ENCODE peak calls at places on chromosomes 16 and 17, in ten cellular contexts. One of them, this sample, is unnamed.

GRCh38 chr17:44473367-44473766 is 29.8 kb downstream of the GPATCH8 start:
- DNase-seq in neural progenitor cell: no peak
- DNase-seq in HL-60: no peak
- DNase-seq in lower leg skin: no peak
- DNase-seq in breast epithelium: no peak
- DNase-seq in CD8-positive, alpha-beta T cell: no peak
- DNase-seq in gastrocnemius medialis: no peak
- DNase-seq in tibial nerve: no peak
- DNase-seq in PC-3: no peak
- DNase-seq in cardiac fibroblast: no peak
- DNase-seq in this sample: no peak

GRCh38 chr17:410674-411401 is 58.2 kb upstream of the RPH3AL start:
- DNase-seq in HL-60: no peak
- DNase-seq in PC-3: no peak
- DNase-seq in lower leg skin: no peak
- DNase-seq in tibial nerve: no peak
- DNase-seq in breast epithelium: no peak
- DNase-seq in neural progenitor cell: peak; percentile 56
- DNase-seq in gastrocnemius medialis: no peak
- DNase-seq in cardiac fibroblast: peak; percentile 11
- DNase-seq in CD8-positive, alpha-beta T cell: no peak
- DNase-seq in this sample: no peak

GRCh38 chr17:34443832-34444469 is 80.9 kb upstream of the CCL1 start:
- DNase-seq in gastrocnemius medialis: no peak
- DNase-seq in neural progenitor cell: peak; percentile 73
- DNase-seq in PC-3: peak; percentile 3
- DNase-seq in cardiac fibroblast: no peak
- DNase-seq in breast epithelium: no peak
- DNase-seq in HL-60: no peak
- DNase-seq in lower leg skin: no peak
- DNase-seq in CD8-positive, alpha-beta T cell: no peak
- DNase-seq in tibial nerve: no peak
- DNase-seq in this sample: no peak

GRCh38 chr16:74503412-74503811 is 82.1 kb upstream of the CLEC18B start:
- DNase-seq in breast epithelium: no peak
- DNase-seq in CD8-positive, alpha-beta T cell: no peak
- DNase-seq in gastrocnemius medialis: no peak
- DNase-seq in tibial nerve: no peak
- DNase-seq in neural progenitor cell: no peak
- DNase-seq in cardiac fibroblast: no peak
- DNase-seq in lower leg skin: no peak
- DNase-seq in HL-60: no peak
- DNase-seq in PC-3: no peak
- DNase-seq in this sample: no peak

GRCh38 chr17:14759325-14759724 is 458.4 kb downstream of the HS3ST3B1 start:
- DNase-seq in gastrocnemius medialis: no peak
- DNase-seq in lower leg skin: no peak
- DNase-seq in HL-60: no peak
- DNase-seq in tibial nerve: no peak
- DNase-seq in neural progenitor cell: no peak
- DNase-seq in breast epithelium: no peak
- DNase-seq in PC-3: no peak
- DNase-seq in cardiac fibroblast: no peak
- DNase-seq in CD8-positive, alpha-beta T cell: no peak
- DNase-seq in this sample: no peak

GRCh38 chr17:33674685-33675084 is 381.6 kb upstream of the ASIC2 start:
- DNase-seq in neural progenitor cell: peak; percentile 73
- DNase-seq in cardiac fibroblast: peak; percentile 65
- DNase-seq in gastrocnemius medialis: peak; percentile 22
- DNase-seq in lower leg skin: peak; percentile 56
- DNase-seq in PC-3: peak; percentile 52
- DNase-seq in tibial nerve: peak; percentile 68
- DNase-seq in CD8-positive, alpha-beta T cell: peak; percentile 18
- DNase-seq in HL-60: peak; percentile 28
- DNase-seq in breast epithelium: peak; percentile 46
- DNase-seq in this sample: no peak

GRCh38 chr17:76368545-76368944 is 14.8 kb upstream of the PRPSAP1 start:
- DNase-seq in HL-60: no peak
- DNase-seq in gastrocnemius medialis: no peak
- DNase-seq in neural progenitor cell: no peak
- DNase-seq in lower leg skin: no peak
- DNase-seq in cardiac fibroblast: no peak
- DNase-seq in tibial nerve: no peak
- DNase-seq in CD8-positive, alpha-beta T cell: no peak
- DNase-seq in breast epithelium: no peak
- DNase-seq in PC-3: no peak
- DNase-seq in this sample: no peak

GRCh38 chr17:41768682-41769288 is 17.7 kb downstream of the JUP start:
- DNase-seq in cardiac fibroblast: no peak
- DNase-seq in breast epithelium: no peak
- DNase-seq in lower leg skin: no peak
- DNase-seq in CD8-positive, alpha-beta T cell: no peak
- DNase-seq in tibial nerve: no peak
- DNase-seq in gastrocnemius medialis: no peak
- DNase-seq in HL-60: no peak
- DNase-seq in PC-3: no peak
- DNase-seq in neural progenitor cell: no peak
- DNase-seq in this sample: no peak

GRCh38 chr17:82734987-82735866 is at the start of gene FN3K:
- DNase-seq in neural progenitor cell: peak; percentile 91
- DNase-seq in PC-3: peak; percentile 63
- DNase-seq in CD8-positive, alpha-beta T cell: peak; percentile 31
- DNase-seq in breast epithelium: no peak
- DNase-seq in cardiac fibroblast: peak; percentile 85
- DNase-seq in tibial nerve: peak; percentile 31
- DNase-seq in HL-60: peak; percentile 26
- DNase-seq in gastrocnemius medialis: peak; percentile 54
- DNase-seq in lower leg skin: no peak
- DNase-seq in this sample: no peak

GRCh38 chr16:73878616-73879015 is 418.0 kb upstream of the PSMD7 start:
- DNase-seq in tibial nerve: no peak
- DNase-seq in cardiac fibroblast: peak; percentile 84
- DNase-seq in lower leg skin: no peak
- DNase-seq in breast epithelium: no peak
- DNase-seq in HL-60: no peak
- DNase-seq in CD8-positive, alpha-beta T cell: no peak
- DNase-seq in neural progenitor cell: peak; percentile 27
- DNase-seq in gastrocnemius medialis: no peak
- DNase-seq in PC-3: peak; percentile 62
- DNase-seq in this sample: no peak

GRCh38 chr17:7236808-7237207 is 2.4 kb downstream of the PHF23 start:
- DNase-seq in HL-60: no peak
- DNase-seq in PC-3: no peak
- DNase-seq in cardiac fibroblast: no peak
- DNase-seq in neural progenitor cell: no peak
- DNase-seq in breast epithelium: no peak
- DNase-seq in tibial nerve: no peak
- DNase-seq in CD8-positive, alpha-beta T cell: no peak
- DNase-seq in gastrocnemius medialis: no peak
- DNase-seq in lower leg skin: no peak
- DNase-seq in this sample: no peak

GRCh38 chr17:63139356-63139755 is 173.3 kb downstream of the TANC2 start:
- DNase-seq in gastrocnemius medialis: no peak
- DNase-seq in neural progenitor cell: no peak
- DNase-seq in CD8-positive, alpha-beta T cell: no peak
- DNase-seq in lower leg skin: no peak
- DNase-seq in tibial nerve: no peak
- DNase-seq in breast epithelium: no peak
- DNase-seq in PC-3: no peak
- DNase-seq in cardiac fibroblast: no peak
- DNase-seq in HL-60: no peak
- DNase-seq in this sample: no peak
- TF ChIP-seq CTCF in gastrocnemius medialis: no peak
- TF ChIP-seq CTCF in neural progenitor cell: no peak
- TF ChIP-seq CTCF in CD8-positive, alpha-beta T cell: no peak
- TF ChIP-seq CTCF in lower leg skin: no peak
- TF ChIP-seq CTCF in tibial nerve: no peak
- TF ChIP-seq CTCF in breast epithelium: no peak
- TF ChIP-seq CTCF in PC-3: no peak
- TF ChIP-seq CTCF in cardiac fibroblast: no peak
- TF ChIP-seq CTCF in HL-60: no peak
- TF ChIP-seq CTCF in this sample: no peak

GRCh38 chr16:66278604-66279262 is 87.8 kb upstream of the CDH5 start:
- DNase-seq in breast epithelium: no peak
- DNase-seq in neural progenitor cell: no peak
- DNase-seq in CD8-positive, alpha-beta T cell: no peak
- DNase-seq in cardiac fibroblast: no peak
- DNase-seq in gastrocnemius medialis: no peak
- DNase-seq in HL-60: no peak
- DNase-seq in tibial nerve: no peak
- DNase-seq in lower leg skin: no peak
- DNase-seq in PC-3: peak; percentile 88
- DNase-seq in this sample: no peak
- TF ChIP-seq CTCF in breast epithelium: no peak
- TF ChIP-seq CTCF in neural progenitor cell: peak; percentile 22
- TF ChIP-seq CTCF in CD8-positive, alpha-beta T cell: no peak
- TF ChIP-seq CTCF in cardiac fibroblast: no peak
- TF ChIP-seq CTCF in gastrocnemius medialis: no peak
- TF ChIP-seq CTCF in HL-60: no peak
- TF ChIP-seq CTCF in tibial nerve: no peak
- TF ChIP-seq CTCF in lower leg skin: no peak
- TF ChIP-seq CTCF in PC-3: peak; percentile 65
- TF ChIP-seq CTCF in this sample: no peak

GRCh38 chr16:12467418-12468210 is 336.1 kb downstream of the CPPED1 start:
- DNase-seq in PC-3: no peak
- DNase-seq in gastrocnemius medialis: no peak
- DNase-seq in CD8-positive, alpha-beta T cell: no peak
- DNase-seq in tibial nerve: no peak
- DNase-seq in lower leg skin: no peak
- DNase-seq in neural progenitor cell: no peak
- DNase-seq in breast epithelium: no peak
- DNase-seq in HL-60: no peak
- DNase-seq in cardiac fibroblast: no peak
- DNase-seq in this sample: no peak

GRCh38 chr16:12471383-12471782 is 332.3 kb downstream of the CPPED1 start:
- DNase-seq in CD8-positive, alpha-beta T cell: no peak
- DNase-seq in neural progenitor cell: no peak
- DNase-seq in HL-60: no peak
- DNase-seq in lower leg skin: no peak
- DNase-seq in PC-3: no peak
- DNase-seq in cardiac fibroblast: no peak
- DNase-seq in tibial nerve: no peak
- DNase-seq in gastrocnemius medialis: no peak
- DNase-seq in breast epithelium: no peak
- DNase-seq in this sample: no peak

GRCh38 chr16:12470311-12471229 is 333.1 kb downstream of the CPPED1 start:
- DNase-seq in PC-3: no peak
- DNase-seq in HL-60: no peak
- DNase-seq in neural progenitor cell: no peak
- DNase-seq in gastrocnemius medialis: peak; percentile 55
- DNase-seq in tibial nerve: no peak
- DNase-seq in breast epithelium: no peak
- DNase-seq in CD8-positive, alpha-beta T cell: no peak
- DNase-seq in lower leg skin: no peak
- DNase-seq in cardiac fibroblast: peak; percentile 12
- DNase-seq in this sample: no peak

GRCh38 chr16:12463961-12464360 is 339.7 kb downstream of the CPPED1 start:
- DNase-seq in lower leg skin: no peak
- DNase-seq in HL-60: no peak
- DNase-seq in CD8-positive, alpha-beta T cell: no peak
- DNase-seq in PC-3: no peak
- DNase-seq in tibial nerve: no peak
- DNase-seq in gastrocnemius medialis: no peak
- DNase-seq in neural progenitor cell: no peak
- DNase-seq in cardiac fibroblast: no peak
- DNase-seq in breast epithelium: no peak
- DNase-seq in this sample: no peak

GRCh38 chr16:12468552-12468951 is 335.1 kb downstream of the CPPED1 start:
- DNase-seq in tibial nerve: no peak
- DNase-seq in lower leg skin: no peak
- DNase-seq in HL-60: no peak
- DNase-seq in cardiac fibroblast: no peak
- DNase-seq in gastrocnemius medialis: no peak
- DNase-seq in neural progenitor cell: peak; percentile 54
- DNase-seq in CD8-positive, alpha-beta T cell: no peak
- DNase-seq in PC-3: no peak
- DNase-seq in breast epithelium: no peak
- DNase-seq in this sample: no peak
- TF ChIP-seq CTCF in tibial nerve: no peak
- TF ChIP-seq CTCF in lower leg skin: no peak
- TF ChIP-seq CTCF in HL-60: no peak
- TF ChIP-seq CTCF in cardiac fibroblast: no peak
- TF ChIP-seq CTCF in gastrocnemius medialis: no peak
- TF ChIP-seq CTCF in neural progenitor cell: peak; percentile 48
- TF ChIP-seq CTCF in CD8-positive, alpha-beta T cell: no peak
- TF ChIP-seq CTCF in PC-3: peak; percentile 32
- TF ChIP-seq CTCF in breast epithelium: no peak
- TF ChIP-seq CTCF in this sample: no peak

GRCh38 chr16:68448360-68448970 is at the start of gene SMPD3:
- DNase-seq in lower leg skin: peak; percentile 86
- DNase-seq in tibial nerve: peak; percentile 85
- DNase-seq in HL-60: peak; percentile 91
- DNase-seq in breast epithelium: peak; percentile 95
- DNase-seq in PC-3: peak; percentile 92
- DNase-seq in gastrocnemius medialis: peak; percentile 97
- DNase-seq in neural progenitor cell: peak; percentile 100
- DNase-seq in cardiac fibroblast: peak; percentile 99
- DNase-seq in CD8-positive, alpha-beta T cell: peak; percentile 98
- DNase-seq in this sample: peak; percentile 91

GRCh38 chr16:68444058-68444657 is 4.2 kb downstream of the SMPD3 start:
- DNase-seq in neural progenitor cell: peak; percentile 84
- DNase-seq in HL-60: peak; percentile 14
- DNase-seq in lower leg skin: no peak
- DNase-seq in PC-3: peak; percentile 52
- DNase-seq in CD8-positive, alpha-beta T cell: no peak
- DNase-seq in gastrocnemius medialis: no peak
- DNase-seq in tibial nerve: no peak
- DNase-seq in breast epithelium: no peak
- DNase-seq in cardiac fibroblast: peak; percentile 40
- DNase-seq in this sample: no peak

GRCh38 chr16:68446941-68447675 is 1.2 kb downstream of the SMPD3 start:
- DNase-seq in cardiac fibroblast: no peak
- DNase-seq in breast epithelium: no peak
- DNase-seq in HL-60: no peak
- DNase-seq in neural progenitor cell: peak; percentile 35
- DNase-seq in tibial nerve: no peak
- DNase-seq in lower leg skin: no peak
- DNase-seq in PC-3: no peak
- DNase-seq in gastrocnemius medialis: no peak
- DNase-seq in CD8-positive, alpha-beta T cell: no peak
- DNase-seq in this sample: no peak

GRCh38 chr16:68447721-68448359 is 468 bp downstream of the SMPD3 start:
- DNase-seq in tibial nerve: no peak
- DNase-seq in lower leg skin: no peak
- DNase-seq in PC-3: no peak
- DNase-seq in cardiac fibroblast: no peak
- DNase-seq in neural progenitor cell: peak; percentile 16
- DNase-seq in breast epithelium: no peak
- DNase-seq in HL-60: no peak
- DNase-seq in CD8-positive, alpha-beta T cell: no peak
- DNase-seq in gastrocnemius medialis: no peak
- DNase-seq in this sample: no peak

DNA sequence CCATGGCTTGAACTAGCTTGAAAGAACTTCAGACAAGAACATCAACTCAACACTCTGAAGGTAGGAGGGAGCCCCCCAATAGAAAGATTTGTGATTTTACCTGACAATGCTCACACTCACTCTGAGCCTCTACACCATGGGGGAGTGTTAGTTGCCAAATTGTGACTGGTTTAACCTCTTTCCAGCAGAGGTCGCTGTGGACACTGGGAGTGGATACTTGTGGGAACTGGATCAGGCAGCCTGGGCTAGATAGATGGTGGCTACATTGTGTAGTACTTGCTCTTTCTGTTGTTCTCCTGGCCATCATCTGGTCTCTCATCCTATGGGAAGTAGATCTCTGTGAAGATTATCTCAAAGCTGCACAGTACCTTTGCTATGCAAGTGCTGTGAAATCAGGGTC is 2.9 kb downstream of the SMPD3 start:
- DNase-seq in breast epithelium: no peak
- DNase-seq in gastrocnemius medialis: no peak
- DNase-seq in tibial nerve: peak; percentile 48
- DNase-seq in HL-60: peak; percentile 41
- DNase-seq in neural progenitor cell: peak; percentile 90
- DNase-seq in lower leg skin: no peak
- DNase-seq in cardiac fibroblast: peak; percentile 11
- DNase-seq in PC-3: peak; percentile 68
- DNase-seq in CD8-positive, alpha-beta T cell: no peak
- DNase-seq in this sample: peak; percentile 79
- TF ChIP-seq CTCF in breast epithelium: no peak
- TF ChIP-seq CTCF in gastrocnemius medialis: no peak
- TF ChIP-seq CTCF in tibial nerve: no peak
- TF ChIP-seq CTCF in HL-60: peak; percentile 75
- TF ChIP-seq CTCF in neural progenitor cell: peak; percentile 83
- TF ChIP-seq CTCF in lower leg skin: no peak
- TF ChIP-seq CTCF in cardiac fibroblast: peak; percentile 29
- TF ChIP-seq CTCF in PC-3: peak; percentile 69
- TF ChIP-seq CTCF in CD8-positive, alpha-beta T cell: no peak
- TF ChIP-seq CTCF in this sample: peak; percentile 81

This sample was measured in CD14-positive monocyte.